ENCODE peak calls at places on chromosomes 7 and 10, in four cellular contexts. N is K562, A is HCT116, W is GM23338. S is an unnamed sample.

GRCh38 chr10:119165171-119166110 is at the start of gene SFXN4:
- DNase-seq in W (peak), A (peak), N (peak), S (no peak)

GRCh38 chr10:124725791-124726190 is 18.4 kb downstream of the FAM53B start:
- DNase-seq in A (no peak), N (no peak), W (no peak), S (no peak)

GRCh38 chr10:119498889-119499864 is 43.3 kb downstream of the RGS10 start:
- DNase-seq in A (no peak), W (no peak), N (no peak), S (no peak)

GRCh38 chr7:17301491-17302101 is 3.1 kb downstream of the AHR start:
- DNase-seq in N (peak), W (peak), A (no peak), S (no peak)

GRCh38 chr10:72242675-72243074 is 26.6 kb upstream of the ASCC1 start:
- DNase-seq in N (no peak), W (peak), A (no peak), S (no peak)

GRCh38 chr10:48234807-48235206 is 39.7 kb downstream of the FRMPD2 start:
- DNase-seq in W (no peak), N (no peak), A (no peak), S (no peak)

GRCh38 chr10:132410056-132410778 is 13.2 kb downstream of the PWWP2B start:
- DNase-seq in N (no peak), A (no peak), W (no peak), S (no peak)

GRCh38 chr10:4596951-4597350 is 229.1 kb upstream of the AKR1E2 start:
- DNase-seq in A (no peak), N (no peak), W (no peak), S (no peak)

GRCh38 chr7:106312906-106313305 is 28.1 kb upstream of the NAMPT start:
- DNase-seq in A (no peak), W (no peak), N (no peak), S (no peak)

GRCh38 chr10:60870803-60871202 is 73.2 kb downstream of the RHOBTB1 start:
- DNase-seq in A (no peak), W (no peak), N (no peak), S (no peak)

GRCh38 chr7:117673839-117674238 is 194.0 kb downstream of the CFTR start:
- DNase-seq in A (peak), N (no peak), W (no peak), S (peak)

GRCh38 chr7:157302314-157302711 is 34.5 kb upstream of the DNAJB6 start:
- DNase-seq in N (no peak), W (peak), A (no peak), S (peak)

GRCh38 chr10:121497513-121497912 is 100.7 kb downstream of the FGFR2 start:
- DNase-seq in W (no peak), A (no peak), N (no peak), S (no peak)

GRCh38 chr10:32985781-32986350 is 27.8 kb upstream of the ITGB1 start:
- DNase-seq in A (no peak), N (no peak), W (no peak), S (no peak)

GRCh38 chr7:45048748-45049147 is 40.0 kb downstream of the NACAD start:
- DNase-seq in A (no peak), W (no peak), N (no peak), S (no peak)

GRCh38 chr10:870564-871166 is 60.8 kb downstream of the LARP4B start:
- DNase-seq in N (no peak), W (no peak), A (no peak), S (no peak)

GRCh38 chr7:105387621-105388372 is 924 bp downstream of the SRPK2 start:
- DNase-seq in A (no peak), W (peak), N (peak), S (no peak)

GRCh38 chr7:1678070-1678543 is 8.0 kb downstream of the ELFN1 start:
- DNase-seq in N (no peak), W (no peak), A (no peak), S (no peak)

GRCh38 chr7:148720472-148720871 is 21.8 kb downstream of the CUL1 start:
- DNase-seq in N (no peak), A (no peak), W (no peak), S (no peak)

GRCh38 chr10:14478639-14479038 is 147.9 kb upstream of the FRMD4A start:
- DNase-seq in N (peak), W (peak), A (peak), S (no peak)

GRCh38 chr7:133053321-133053891 is 28.5 kb downstream of the CHCHD3 start:
- DNase-seq in A (no peak), N (no peak), W (no peak), S (no peak)

GRCh38 chr10:19663344-19663743 is 152.9 kb upstream of the PLXDC2 start:
- DNase-seq in N (no peak), A (no peak), W (peak), S (no peak)

GRCh38 chr10:110631934-110632333 is 12.2 kb upstream of the RBM20 start:
- DNase-seq in W (no peak), A (no peak), N (no peak), S (no peak)

GRCh38 chr7:14045651-14046050 is 56.2 kb upstream of the ETV1 start:
- DNase-seq in N (no peak), A (no peak), W (no peak), S (no peak)

GRCh38 chr10:120641695-120642094 is 184.7 kb downstream of the PLPP4 start:
- DNase-seq in A (no peak), N (no peak), W (no peak), S (peak)

GRCh38 chr10:97850446-97850845 is 803 bp downstream of the GOLGA7B start:
- DNase-seq in N (no peak), W (peak), A (no peak), S (no peak)
- TF ChIP-seq EZH2 in N (no peak), W (no peak), A (no peak), S (no peak)

DNA sequence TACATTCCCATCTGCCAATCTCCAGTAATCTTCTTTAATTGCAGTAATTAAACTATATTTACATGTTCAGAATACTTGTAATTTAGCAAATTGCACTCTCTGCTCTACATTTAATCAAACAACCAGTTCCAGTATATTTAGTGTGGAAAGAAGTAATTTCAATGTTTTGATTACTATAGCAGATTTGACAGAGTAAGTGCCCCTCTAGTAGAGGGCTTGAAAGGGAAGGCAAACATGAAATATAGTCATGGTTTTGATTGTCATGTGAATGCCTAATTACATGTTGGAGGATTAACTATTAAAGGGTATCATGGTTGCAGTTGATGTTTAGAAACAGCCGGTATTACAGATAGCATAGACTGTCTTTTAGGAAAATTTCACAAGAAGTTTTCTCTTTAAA is 739.8 kb downstream of the AUTS2 start:
- DNase-seq in W (no peak), A (no peak), N (no peak), S (no peak)
- TF ChIP-seq POLR2AphosphoS5 in W (no peak), A (no peak), N (no peak), S (no peak)

DNA sequence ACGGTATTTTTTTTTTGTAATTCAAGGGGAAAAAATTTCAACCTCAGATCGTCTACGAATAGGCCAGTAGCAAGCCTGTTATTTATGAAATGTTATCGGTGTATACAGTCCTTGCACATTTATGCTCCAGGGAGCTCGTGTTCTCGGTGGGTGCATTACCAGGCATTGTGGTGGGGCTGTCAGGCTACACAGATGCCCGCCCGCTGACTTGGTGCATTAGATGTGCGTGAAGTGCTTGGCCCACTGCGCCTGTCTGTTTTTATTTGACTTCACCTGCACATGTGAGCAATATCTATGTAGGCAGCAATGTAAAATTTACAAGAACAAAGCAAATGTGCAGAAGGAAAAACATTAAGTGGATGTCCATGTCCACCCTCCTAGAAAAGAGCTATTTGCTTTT is 2.7 kb downstream of the FOXK1 start:
- DNase-seq in W (no peak), A (no peak), N (no peak), S (no peak)
- H3K4me3 ChIP-seq in W (peak), A (peak), N (no peak), S (peak)

GRCh38 chr7:151812967-151813366 is 63.9 kb downstream of the PRKAG2 start:
- DNase-seq in A (no peak), N (no peak), W (no peak), S (no peak)

GRCh38 chr7:151813997-151814396 is 62.9 kb downstream of the PRKAG2 start:
- DNase-seq in W (no peak), N (no peak), A (no peak), S (no peak)

GRCh38 chr7:151813445-151813844 is 63.5 kb downstream of the PRKAG2 start:
- DNase-seq in N (no peak), W (no peak), A (no peak), S (no peak)

GRCh38 chr7:151815419-151815818 is 61.5 kb downstream of the PRKAG2 start:
- DNase-seq in A (no peak), W (no peak), N (no peak), S (no peak)

GRCh38 chr7:151814400-151814914 is 62.5 kb downstream of the PRKAG2 start:
- DNase-seq in A (no peak), N (no peak), W (peak), S (no peak)
- TF ChIP-seq EZH2 in A (no peak), N (no peak), W (no peak), S (no peak)

GRCh38 chr7:151271699-151272355 is 23.3 kb upstream of the SMARCD3 start:
- DNase-seq in W (no peak), A (no peak), N (no peak), S (peak)
- TF ChIP-seq POLR2AphosphoS5 in W (no peak), A (no peak), N (no peak), S (no peak)

GRCh38 chr7:159088016-159088865 is 56.4 kb downstream of the VIPR2 start:
- DNase-seq in A (no peak), W (no peak), N (no peak), S (no peak)

GRCh38 chr7:159083001-159083697 is 61.5 kb downstream of the VIPR2 start:
- DNase-seq in N (no peak), W (no peak), A (no peak), S (no peak)

GRCh38 chr7:159084069-159084801 is 60.4 kb downstream of the VIPR2 start:
- DNase-seq in N (no peak), W (no peak), A (no peak), S (no peak)

GRCh38 chr7:159083698-159084068 is 61.0 kb downstream of the VIPR2 start:
- DNase-seq in N (no peak), A (no peak), W (no peak), S (no peak)

DNA sequence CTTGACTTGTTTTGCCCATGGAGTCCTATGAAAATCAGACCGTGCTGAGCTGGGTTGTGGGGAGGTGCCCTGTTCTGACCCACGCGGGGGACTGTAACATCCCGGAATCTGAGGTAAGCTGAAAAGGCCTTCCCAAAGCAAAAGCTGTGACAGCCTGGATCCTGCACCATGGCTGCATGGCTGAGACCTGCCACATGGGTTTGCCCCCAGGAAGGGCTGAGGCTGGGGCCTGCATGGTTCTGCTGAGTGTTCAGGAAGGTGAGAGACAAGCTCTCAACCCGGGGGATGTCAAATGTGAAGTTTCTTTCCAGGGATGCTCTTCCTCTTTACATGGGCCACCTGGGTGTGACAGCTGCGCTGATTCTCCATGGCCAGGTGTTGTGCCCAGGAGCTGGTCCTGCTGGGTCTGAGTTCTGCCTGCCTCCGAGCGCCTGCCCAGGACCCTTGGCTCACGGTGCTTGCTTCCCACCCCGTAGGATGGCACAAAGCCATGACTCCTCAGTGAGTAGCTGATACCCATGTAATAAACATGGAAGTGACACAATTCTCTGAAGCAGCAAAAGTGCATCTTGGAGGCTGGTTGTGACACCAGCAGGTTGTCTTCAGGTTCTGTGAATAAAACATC is 58.3 kb downstream of the VIPR2 start:
- DNase-seq in N (no peak), A (no peak), W (no peak), S (no peak)
- H3K4me3 ChIP-seq in N (no peak), A (no peak), W (no peak), S (no peak)

S was measured in SK-N-MC.